ENCODE peak calls at places on chromosomes 2 and 18, in seven cellular contexts. D, A, G, Q, Z, Y and I are unnamed samples.

GRCh38 chr2:206832886-206833285 is 67.5 kb downstream of the FASTKD2 start:
- DNase-seq in D (no peak), A (no peak), G (no peak), Q (no peak), Z (no peak), Y (no peak), I (no peak)

GRCh38 chr18:65439184-65439583 is 311.6 kb upstream of the CDH7 start:
- DNase-seq in D (no peak), A (no peak), G (no peak), Q (no peak), Z (no peak), Y (no peak), I (no peak)

GRCh38 chr2:96788393-96789244 is 27.4 kb upstream of the CNNM3 start:
- DNase-seq in D (no peak), A (no peak), G (peak), Q (no peak), Z (no peak), Y (no peak), I (no peak)

GRCh38 chr2:146837857-146838256 is 1007.0 kb upstream of the ACVR2A start:
- DNase-seq in D (no peak), A (no peak), G (no peak), Q (no peak), Z (no peak), Y (no peak), I (peak)

GRCh38 chr2:127080941-127081769 is 25.8 kb downstream of the BIN1 start:
- DNase-seq in D (peak), A (peak), G (no peak), Q (no peak), Z (no peak), Y (no peak), I (no peak)

GRCh38 chr2:170928036-170928823 is 823 bp upstream of the GORASP2 start:
- DNase-seq in D (no peak), A (no peak), G (peak), Q (no peak), Z (no peak), Y (no peak), I (peak)

GRCh38 chr18:67783215-67783946 is 266.9 kb upstream of the DSEL start:
- DNase-seq in D (no peak), A (no peak), G (no peak), Q (no peak), Z (peak), Y (no peak), I (peak)

GRCh38 chr2:43169091-43169936 is 57.1 kb downstream of the ZFP36L2 start:
- DNase-seq in D (peak), A (no peak), G (peak), Q (no peak), Z (no peak), Y (no peak), I (peak)

GRCh38 chr2:36490749-36491148 is 107.2 kb downstream of the FEZ2 start:
- DNase-seq in D (no peak), A (no peak), G (no peak), Q (no peak), Z (no peak), Y (no peak), I (no peak)

GRCh38 chr2:187377335-187377734 is 70.7 kb downstream of the CALCRL start:
- DNase-seq in D (no peak), A (no peak), G (no peak), Q (no peak), Z (no peak), Y (no peak), I (no peak)

GRCh38 chr2:237549216-237550056 is 16.9 kb upstream of the PRLH start:
- DNase-seq in D (no peak), A (no peak), G (no peak), Q (no peak), Z (no peak), Y (no peak), I (no peak)

GRCh38 chr18:34633368-34633767 is 76.7 kb upstream of the DTNA start:
- DNase-seq in D (no peak), A (no peak), G (peak), Q (no peak), Z (no peak), Y (no peak), I (no peak)

GRCh38 chr2:233822101-233822771 is 32.1 kb downstream of the HJURP start:
- DNase-seq in D (no peak), A (no peak), G (peak), Q (peak), Z (no peak), Y (no peak), I (no peak)

GRCh38 chr2:55883829-55884228 is 39.8 kb downstream of the EFEMP1 start:
- DNase-seq in D (no peak), A (no peak), G (no peak), Q (no peak), Z (no peak), Y (no peak), I (no peak)

GRCh38 chr2:231186325-231186724 is 12.1 kb upstream of the ARMC9 start:
- DNase-seq in D (no peak), A (no peak), G (no peak), Q (no peak), Z (no peak), Y (no peak), I (no peak)

GRCh38 chr18:79531926-79532689 is 136.4 kb downstream of the NFATC1 start:
- DNase-seq in D (no peak), A (no peak), G (peak), Q (peak), Z (no peak), Y (no peak), I (no peak)

GRCh38 chr2:60553992-60554648 is 666 bp upstream of the BCL11A start:
- DNase-seq in D (no peak), A (no peak), G (peak), Q (peak), Z (peak), Y (no peak), I (no peak)

GRCh38 chr2:53751728-53752127 is 15.9 kb upstream of the CHAC2 start:
- DNase-seq in D (no peak), A (no peak), G (no peak), Q (no peak), Z (peak), Y (no peak), I (peak)

GRCh38 chr2:144183744-144184143 is 336.2 kb downstream of the ZEB2 start:
- DNase-seq in D (peak), A (peak), G (no peak), Q (no peak), Z (no peak), Y (no peak), I (no peak)

GRCh38 chr2:214079032-214079431 is 331.8 kb upstream of the VWC2L start:
- DNase-seq in D (no peak), A (no peak), G (no peak), Q (no peak), Z (no peak), Y (no peak), I (peak)

GRCh38 chr18:68542818-68543217 is 172.1 kb downstream of the TMX3 start:
- DNase-seq in D (no peak), A (no peak), G (no peak), Q (no peak), Z (no peak), Y (no peak), I (no peak)

GRCh38 chr2:127194447-127194846 is 25.7 kb downstream of the CYP27C1 start:
- DNase-seq in D (no peak), A (no peak), G (no peak), Q (no peak), Z (no peak), Y (no peak), I (no peak)

GRCh38 chr2:21038403-21039073 is 5.3 kb downstream of the APOB start:
- DNase-seq in D (no peak), A (no peak), G (no peak), Q (no peak), Z (peak), Y (no peak), I (peak)

GRCh38 chr2:174158003-174158402 is 90.3 kb downstream of the OLA1 start:
- DNase-seq in D (no peak), A (no peak), G (no peak), Q (no peak), Z (peak), Y (no peak), I (peak)

GRCh38 chr2:196660264-196660663 is 20.7 kb downstream of the CCDC150 start:
- DNase-seq in D (no peak), A (no peak), G (no peak), Q (no peak), Z (peak), Y (no peak), I (peak)

GRCh38 chr18:44893045-44893706 is 212.5 kb downstream of the SETBP1 start:
- DNase-seq in D (no peak), A (no peak), G (no peak), Q (no peak), Z (no peak), Y (no peak), I (no peak)

GRCh38 chr18:48857023-48857694 is 93.6 kb downstream of the SMAD7 start:
- DNase-seq in D (no peak), A (no peak), G (peak), Q (no peak), Z (no peak), Y (no peak), I (no peak)

GRCh38 chr2:183010112-183010511 is 28.1 kb downstream of the NCKAP1 start:
- DNase-seq in D (no peak), A (no peak), G (peak), Q (no peak), Z (peak), Y (no peak), I (peak)

GRCh38 chr2:20670315-20671035 is 3.5 kb downstream of the GDF7 start:
- DNase-seq in D (no peak), A (no peak), G (no peak), Q (peak), Z (no peak), Y (no peak), I (no peak)

GRCh38 chr2:10030311-10030736 is 13.0 kb upstream of the KLF11 start:
- DNase-seq in D (no peak), A (no peak), G (peak), Q (no peak), Z (no peak), Y (no peak), I (no peak)

GRCh38 chr2:239675856-239676715 is 275.3 kb upstream of the HDAC4 start:
- DNase-seq in D (no peak), A (no peak), G (no peak), Q (peak), Z (no peak), Y (no peak), I (no peak)

GRCh38 chr2:14524041-14524802 is 108.3 kb upstream of the LRATD1 start:
- DNase-seq in D (no peak), A (no peak), G (no peak), Q (no peak), Z (peak), Y (no peak), I (peak)